ENCODE peak calls at places on chromosomes 16 and 17, in ten cellular contexts. N is tibial artery, I is AG04450, Q is prostate gland, Y is Caco-2, U is mucosa of descending colon, D is heart left ventricle, V is lower leg skin, C is A673, H is lower lobe of right lung. L is an unnamed sample.

GRCh38 chr16:17437142-17437720 is 33.5 kb downstream of the XYLT1 start:
- DNase-seq in N (peak; percentile 16), I (no peak), Q (no peak), Y (peak; percentile 8), U (no peak), D (no peak), V (no peak), C (no peak), H (no peak), L (no peak)

GRCh38 chr16:72898216-72898825 is 149.6 kb downstream of the ZFHX3 start:
- DNase-seq in N (no peak), I (no peak), Q (no peak), Y (no peak), U (no peak), D (no peak), V (no peak), C (no peak), H (no peak), L (no peak)

GRCh38 chr16:65771707-65772106 is 594.8 kb upstream of the CDH5 start:
- DNase-seq in N (no peak), I (no peak), Q (no peak), Y (no peak), U (no peak), D (no peak), V (no peak), C (no peak), H (no peak), L (no peak)

GRCh38 chr16:12089492-12090161 is 113.1 kb downstream of the SNX29 start:
- DNase-seq in N (peak; percentile 65), I (peak; percentile 30), Q (no peak), Y (no peak), U (peak; percentile 66), D (no peak), V (no peak), C (peak; percentile 14), H (peak; percentile 61), L (no peak)

GRCh38 chr16:50627419-50627818 is 53.7 kb downstream of the SNX20 start:
- DNase-seq in N (peak; percentile 89), I (no peak), Q (peak; percentile 38), Y (no peak), U (no peak), D (peak; percentile 52), V (peak; percentile 42), C (peak; percentile 7), H (no peak), L (peak; percentile 45)

GRCh38 chr17:80477647-80478478 is 1.5 kb upstream of the NPTX1 start:
- DNase-seq in N (no peak), I (no peak), Q (no peak), Y (no peak), U (no peak), D (no peak), V (no peak), C (peak; percentile 68), H (no peak), L (no peak)

GRCh38 chr16:88318091-88318494 is 64.7 kb upstream of the ZNF469 start:
- DNase-seq in N (no peak), I (no peak), Q (no peak), Y (no peak), U (peak; percentile 38), D (no peak), V (no peak), C (no peak), H (no peak), L (no peak)

GRCh38 chr16:81879625-81880024 is 100.5 kb downstream of the PLCG2 start:
- DNase-seq in N (no peak), I (no peak), Q (no peak), Y (no peak), U (no peak), D (no peak), V (no peak), C (peak; percentile 40), H (no peak), L (peak; percentile 25)

DNA sequence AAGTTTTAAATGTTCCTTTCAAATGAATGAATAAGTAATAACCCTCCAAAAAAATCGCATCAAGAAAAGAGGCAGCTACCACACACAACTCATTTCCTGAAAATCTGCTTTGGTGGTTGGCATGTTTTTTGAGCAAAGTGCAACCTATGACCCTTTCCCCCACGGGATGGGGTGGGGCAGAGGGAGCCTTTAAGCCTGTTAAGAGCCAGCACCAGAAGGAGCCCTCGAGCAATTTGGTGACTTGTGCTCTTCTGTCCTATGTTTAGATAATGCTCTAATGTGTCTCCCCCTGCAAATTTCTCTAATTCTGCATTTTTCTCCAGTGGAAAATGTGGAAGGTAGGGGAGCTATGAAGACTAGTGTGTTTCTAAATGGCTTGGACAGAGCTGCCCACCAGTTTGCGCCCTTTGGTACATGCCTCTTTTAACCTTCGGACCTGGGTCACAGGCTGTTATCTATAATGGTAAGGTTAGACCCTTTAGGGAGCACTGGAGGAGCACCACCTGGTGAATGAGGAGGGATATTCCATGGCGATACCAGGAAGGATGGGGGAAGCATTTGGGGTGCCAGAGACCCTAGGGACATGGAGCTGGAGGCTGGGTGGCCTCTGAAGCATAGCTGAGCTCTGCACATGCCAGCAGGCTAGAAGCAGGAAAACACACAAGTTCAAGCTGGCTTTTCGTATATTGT is 1.6 kb downstream of the PYCARD start:
- DNase-seq in N (no peak), I (no peak), Q (no peak), Y (peak; percentile 35), U (no peak), D (no peak), V (no peak), C (no peak), H (no peak), L (peak; percentile 53)
- TF ChIP-seq CTCF in N (no peak), I (no peak), Q (no peak), Y (no peak), U (no peak), D (no peak), V (no peak), C (no peak), H (no peak), L (peak; percentile 19)

GRCh38 chr17:77608431-77608830 is 350.1 kb upstream of the TNRC6C start:
- DNase-seq in N (no peak), I (no peak), Q (no peak), Y (no peak), U (no peak), D (no peak), V (no peak), C (no peak), H (no peak), L (no peak)

GRCh38 chr17:77610518-77610893 is 348.0 kb upstream of the TNRC6C start:
- DNase-seq in N (no peak), I (no peak), Q (no peak), Y (no peak), U (no peak), D (no peak), V (no peak), C (no peak), H (no peak), L (no peak)

GRCh38 chr17:77611791-77612466 is 346.6 kb upstream of the TNRC6C start:
- DNase-seq in N (no peak), I (no peak), Q (no peak), Y (no peak), U (no peak), D (no peak), V (no peak), C (no peak), H (no peak), L (no peak)

GRCh38 chr17:77610980-77611641 is 347.4 kb upstream of the TNRC6C start:
- DNase-seq in N (no peak), I (no peak), Q (no peak), Y (no peak), U (no peak), D (no peak), V (no peak), C (no peak), H (no peak), L (no peak)

DNA sequence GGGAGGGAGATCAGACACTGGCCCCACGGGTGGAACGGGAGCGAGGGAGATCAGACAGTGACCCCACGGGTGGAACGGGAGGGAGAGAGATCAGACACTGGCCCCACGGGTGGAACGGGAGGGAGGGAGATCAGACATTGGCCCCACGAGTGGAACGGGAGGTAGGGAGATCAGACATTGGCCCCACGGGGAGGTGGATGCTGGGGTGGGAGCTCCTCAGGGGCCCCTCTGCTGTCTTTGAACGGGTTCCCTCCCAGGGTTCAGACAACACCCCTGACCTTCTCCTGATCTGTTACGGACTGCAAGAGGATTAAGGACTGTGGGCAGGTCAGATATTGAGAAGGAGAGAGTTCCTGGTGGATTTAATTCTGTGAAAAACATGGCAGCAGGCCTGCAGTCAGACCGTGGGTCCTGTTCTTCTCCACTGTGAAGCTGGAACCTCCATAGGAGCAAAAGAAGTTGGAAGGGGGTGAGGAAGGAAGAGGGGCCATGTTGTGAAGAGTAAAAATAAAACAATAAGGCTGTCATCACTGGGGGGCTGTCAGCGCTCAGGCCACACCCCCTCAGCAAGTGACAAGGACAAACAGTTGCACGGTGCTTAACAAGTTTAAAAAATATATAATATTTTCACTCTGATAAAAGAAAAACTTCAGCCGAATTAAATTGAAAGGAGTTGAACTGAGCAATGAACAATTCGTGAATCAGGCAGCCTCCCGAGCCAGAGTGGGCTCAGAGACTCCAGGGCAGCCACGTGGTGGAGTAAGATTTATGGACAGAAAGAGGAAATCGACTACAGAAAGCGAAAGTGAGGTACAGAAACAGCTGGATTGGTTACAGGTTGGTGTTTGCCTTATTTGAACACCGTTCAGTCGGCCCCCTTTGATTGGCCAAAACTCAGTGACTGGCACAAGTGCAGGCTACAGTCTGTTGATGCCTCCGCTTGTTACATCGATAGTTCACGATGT is 348.7 kb upstream of the TNRC6C start:
- DNase-seq in N (peak; percentile 78), I (no peak), Q (peak; percentile 21), Y (no peak), U (no peak), D (no peak), V (no peak), C (no peak), H (no peak), L (peak; percentile 68)
- H3K4me3 ChIP-seq in N (peak overlapping the region; percentile 21), I (no peak overlapping the region), Q (no peak overlapping the region), Y (no peak overlapping the region), U (no peak overlapping the region), D (no peak overlapping the region), V (no peak overlapping the region), C (no peak overlapping the region), H (peak overlapping the region; percentile 18), L (no peak overlapping the region)

DNA sequence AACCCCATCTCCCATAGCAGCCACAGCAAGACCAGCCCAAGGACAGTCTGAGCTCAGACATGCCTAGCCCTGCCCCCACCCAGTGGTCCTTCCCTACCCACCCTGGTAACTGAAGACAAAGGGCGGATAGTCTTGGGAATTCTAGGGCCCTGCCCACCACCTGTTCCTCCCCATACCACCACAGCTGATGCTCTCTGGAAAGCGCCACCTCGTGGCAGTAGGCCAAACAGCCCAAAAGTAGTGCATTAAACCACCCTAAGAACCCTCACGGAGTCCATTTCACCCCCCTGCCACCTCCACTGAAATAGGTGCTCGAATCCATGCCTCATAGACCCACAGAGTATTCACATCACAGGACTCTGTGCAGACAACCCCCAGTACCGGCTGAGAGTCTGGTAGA is 1021.4 kb downstream of the CDH8 start:
- DNase-seq in N (no peak), I (no peak), Q (no peak), Y (peak; percentile 29), U (no peak), D (no peak), V (no peak), C (no peak), H (no peak), L (no peak)
- TF ChIP-seq CTCF in N (no peak), I (no peak), Q (no peak), Y (no peak), U (no peak), D (no peak), V (no peak), C (peak; percentile 15), H (no peak), L (no peak)

DNA sequence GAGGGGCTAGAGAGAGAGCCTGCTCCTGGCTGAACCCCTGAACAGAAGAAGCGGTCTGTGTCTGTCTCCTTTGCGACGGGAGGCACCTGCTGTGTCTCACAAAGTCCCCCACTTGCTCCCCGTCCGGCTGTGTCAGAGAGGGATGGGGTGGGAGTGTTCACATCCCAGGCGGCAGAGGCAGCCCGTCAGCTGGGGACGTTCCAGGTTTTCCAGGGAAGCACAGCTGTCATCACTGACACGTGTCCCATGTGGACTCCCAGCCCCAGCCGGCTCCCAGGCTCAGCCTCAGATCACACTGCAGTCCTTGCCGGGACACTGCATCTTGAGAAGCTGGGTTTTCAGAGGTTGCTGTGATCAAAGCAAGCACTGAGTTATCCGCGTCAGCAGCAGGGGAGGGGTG is 1.6 kb downstream of the TELO2 start:
- DNase-seq in N (no peak), I (no peak), Q (no peak), Y (no peak), U (peak; percentile 53), D (peak; percentile 57), V (no peak), C (no peak), H (peak; percentile 37), L (no peak)
- H3K4me3 ChIP-seq in N (peak overlapping the region; percentile 79), I (peak overlapping the region; percentile 75), Q (peak overlapping the region; percentile 71), Y (no peak overlapping the region), U (no peak overlapping the region), D (peak overlapping the region; percentile 92), V (no peak overlapping the region), C (peak overlapping the region; percentile 88), H (peak overlapping the region; percentile 86), L (no peak overlapping the region)